ENCODE peak calls at places on chromosomes 4 and X, in six cellular contexts. V is EL, L is neural progenitor cell, E is GM20000, A is pancreas, Z is SHP77. M is an unnamed sample.

GRCh38 chr4:168612435-168613139 is 115.7 kb downstream of the PALLD start:
- DNase-seq in V (peak; percentile 75), L (no peak), E (no peak), A (no peak), Z (no peak), M (no peak)

GRCh38 chrX:17242470-17242869 is 132.5 kb upstream of the NHS start:
- DNase-seq in V (peak; percentile 32), L (peak; percentile 62), E (peak; percentile 42), A (peak; percentile 2), Z (peak; percentile 20), M (peak; percentile 77)

GRCh38 chrX:46327229-46328081 is 217.8 kb downstream of the ZNF674 start:
- DNase-seq in V (peak; percentile 75), L (peak; percentile 87), E (no peak), A (peak; percentile 46), Z (no peak), M (no peak)

GRCh38 chr4:113440366-113440765 is 321.2 kb downstream of the CAMK2D start:
- DNase-seq in V (peak; percentile 4), L (no peak), E (no peak), A (no peak), Z (no peak), M (no peak)

GRCh38 chrX:53262918-53263394 is 18.4 kb downstream of the IQSEC2 start:
- DNase-seq in V (peak; percentile 83), L (no peak), E (no peak), A (no peak), Z (peak; percentile 25), M (no peak)

GRCh38 chr4:15725608-15726007 is 22.7 kb downstream of the BST1 start:
- DNase-seq in V (no peak), L (no peak), E (no peak), A (no peak), Z (no peak), M (no peak)

GRCh38 chrX:145190801-145191389 is 56.4 kb upstream of the SPANXN1 start:
- DNase-seq in V (no peak), L (peak; percentile 10), E (no peak), A (no peak), Z (no peak), M (peak; percentile 44)

GRCh38 chr4:110484767-110485166 is 8.8 kb downstream of the ENPEP start:
- DNase-seq in V (peak; percentile 86), L (no peak), E (no peak), A (no peak), Z (no peak), M (no peak)

GRCh38 chr4:183249854-183250253 is 70.2 kb downstream of the CLDN22 start:
- DNase-seq in V (peak; percentile 42), L (peak; percentile 52), E (peak; percentile 10), A (no peak), Z (no peak), M (peak; percentile 55)

GRCh38 chrX:69173906-69174305 is 8.7 kb upstream of the PJA1 start:
- DNase-seq in V (no peak), L (peak; percentile 59), E (no peak), A (no peak), Z (no peak), M (no peak)

GRCh38 chr4:4733663-4734062 is 125.8 kb upstream of the MSX1 start:
- DNase-seq in V (no peak), L (no peak), E (no peak), A (no peak), Z (no peak), M (no peak)

GRCh38 chrX:41823402-41823801 is 99.4 kb downstream of the GPR82 start:
- DNase-seq in V (no peak), L (no peak), E (no peak), A (no peak), Z (no peak), M (no peak)

GRCh38 chrX:115968436-115969252 is 201.9 kb upstream of the AGTR2 start:
- DNase-seq in V (peak; percentile 48), L (peak; percentile 87), E (peak; percentile 19), A (peak; percentile 38), Z (peak; percentile 65), M (peak; percentile 89)

GRCh38 chrX:150405576-150405975 is 42.5 kb downstream of the MAMLD1 start:
- DNase-seq in V (no peak), L (no peak), E (no peak), A (no peak), Z (no peak), M (peak; percentile 35)

GRCh38 chr4:54882616-54883015 is 224.9 kb downstream of the KIT start:
- DNase-seq in V (peak; percentile 23), L (no peak), E (no peak), A (no peak), Z (no peak), M (no peak)

GRCh38 chrX:96700625-96701024 is 16.0 kb downstream of the DIAPH2 start:
- DNase-seq in V (no peak), L (no peak), E (no peak), A (no peak), Z (no peak), M (no peak)